ENCODE peak calls at places on chromosomes 7 and 10, in six cellular contexts. F is right cardiac atrium; E is effector memory CD4-positive, alpha-beta T cell; Z is hepatocyte; B is heart left ventricle; J is SK-N-SH. R is an unnamed sample.

GRCh38 chr7:156516791-156517378 is 123.7 kb upstream of the RNF32 start:
- DNase-seq in F (no peak), E (no peak), Z (no peak), B (no peak), J (no peak), R (no peak)

GRCh38 chr7:79523426-79523825 is 70.0 kb upstream of the MAGI2 start:
- DNase-seq in F (no peak), E (no peak), Z (no peak), B (no peak), J (no peak), R (no peak)

GRCh38 chr7:30618961-30619360 is 24.3 kb downstream of the GARS1 start:
- DNase-seq in F (no peak), E (no peak), Z (no peak), B (no peak), J (peak), R (no peak)

GRCh38 chr10:98608417-98608816 is 161.7 kb upstream of the HPS1 start:
- DNase-seq in F (no peak), E (no peak), Z (no peak), B (no peak), J (no peak), R (no peak)

GRCh38 chr7:33760834-33761233 is 144.5 kb upstream of the BMPER start:
- DNase-seq in F (no peak), E (no peak), Z (no peak), B (no peak), J (no peak), R (no peak)

GRCh38 chr10:72340911-72341310 is 13.8 kb downstream of the DNAJB12 start:
- DNase-seq in F (no peak), E (no peak), Z (peak), B (peak), J (no peak), R (no peak)

GRCh38 chr7:156993021-156993924 is 17.2 kb downstream of the MNX1 start:
- DNase-seq in F (no peak), E (no peak), Z (no peak), B (no peak), J (peak), R (no peak)

GRCh38 chr10:31399631-31400030 is 80.6 kb downstream of the ZEB1 start:
- DNase-seq in F (peak), E (no peak), Z (no peak), B (no peak), J (no peak), R (no peak)

GRCh38 chr10:120453886-120454285 is 3.1 kb upstream of the PLPP4 start:
- DNase-seq in F (no peak), E (no peak), Z (no peak), B (no peak), J (no peak), R (peak)
- H3K27ac ChIP-seq in F (no peak), E (no peak), Z (no peak), B (no peak), J (no peak), R (no peak)

GRCh38 chr7:65250216-65250615 is 123.4 kb upstream of the ZNF92 start:
- DNase-seq in F (no peak), E (no peak), Z (no peak), B (no peak), J (no peak), R (no peak)

GRCh38 chr7:65254061-65254460 is 119.6 kb upstream of the ZNF92 start:
- DNase-seq in F (no peak), E (no peak), Z (no peak), B (no peak), J (no peak), R (no peak)

GRCh38 chr7:65247491-65247890 is 126.2 kb upstream of the ZNF92 start:
- DNase-seq in F (no peak), E (no peak), Z (no peak), B (no peak), J (no peak), R (no peak)

GRCh38 chr7:65250697-65251395 is 122.8 kb upstream of the ZNF92 start:
- DNase-seq in F (no peak), E (no peak), Z (no peak), B (no peak), J (no peak), R (no peak)

GRCh38 chr7:65251851-65252620 is 121.6 kb upstream of the ZNF92 start:
- DNase-seq in F (peak), E (no peak), Z (peak), B (peak), J (peak), R (peak)
- H3K27ac ChIP-seq in F (no peak), E (no peak), Z (peak), B (no peak), J (peak), R (no peak)

GRCh38 chr10:73758704-73759511 is 14.7 kb downstream of the SEC24C start:
- DNase-seq in F (no peak), E (no peak), Z (no peak), B (no peak), J (no peak), R (no peak)

GRCh38 chr10:73762915-73763314 is 18.7 kb downstream of the SEC24C start:
- DNase-seq in F (no peak), E (no peak), Z (no peak), B (no peak), J (no peak), R (no peak)

GRCh38 chr10:73768881-73769280 is 13.0 kb upstream of the CHCHD1 start:
- DNase-seq in F (no peak), E (peak), Z (no peak), B (no peak), J (no peak), R (no peak)

GRCh38 chr10:73759512-73760115 is 15.4 kb downstream of the SEC24C start:
- DNase-seq in F (no peak), E (peak), Z (peak), B (no peak), J (no peak), R (no peak)

GRCh38 chr10:73763343-73763742 is 18.5 kb upstream of the CHCHD1 start:
- DNase-seq in F (no peak), E (peak), Z (no peak), B (no peak), J (no peak), R (no peak)
- H3K27ac ChIP-seq in F (no peak), E (peak), Z (no peak), B (no peak), J (no peak), R (no peak)

GRCh38 chr10:70827358-70827757 is 11.6 kb downstream of the SGPL1 start:
- DNase-seq in F (no peak), E (no peak), Z (no peak), B (no peak), J (no peak), R (no peak)
- H3K27ac ChIP-seq in F (no peak), E (no peak), Z (no peak), B (no peak), J (no peak), R (no peak)

R was measured in HL-60.